ENCODE peak calls at places on chromosomes 16 and 17, in five cellular contexts. N, A, K, Y and X are unnamed samples.

GRCh38 chr17:44077595-44077909 is 7.0 kb downstream of the G6PC3 start:
- DNase-seq in N (no peak), A (no peak), K (no peak), Y (peak; percentile 45), X (no peak)

GRCh38 chr17:74493381-74493833 is 27.0 kb downstream of the CD300A start:
- DNase-seq in N (peak; percentile 60), A (peak; percentile 78), K (peak; percentile 76), Y (no peak), X (peak; percentile 75)

GRCh38 chr17:74671031-74671771 is 41.5 kb downstream of the CD300LF start:
- DNase-seq in N (peak; percentile 28), A (peak; percentile 64), K (peak; percentile 75), Y (peak; percentile 84), X (peak; percentile 60)

GRCh38 chr17:379531-380200 is 27.1 kb upstream of the RPH3AL start:
- DNase-seq in N (no peak), A (no peak), K (no peak), Y (no peak), X (no peak)

GRCh38 chr17:33145941-33146340 is 147.2 kb downstream of the ASIC2 start:
- DNase-seq in N (no peak), A (no peak), K (no peak), Y (no peak), X (no peak)

GRCh38 chr17:45171338-45172231 is 9.9 kb downstream of the HEXIM2 start:
- DNase-seq in N (peak; percentile 97), A (peak; percentile 27), K (no peak), Y (peak; percentile 84), X (no peak)

GRCh38 chr16:46728804-46729203 is 19.3 kb downstream of the MYLK3 start:
- DNase-seq in N (no peak), A (no peak), K (no peak), Y (peak; percentile 43), X (no peak)

GRCh38 chr16:30368122-30368791 is 2.0 kb downstream of the TBC1D10B start:
- DNase-seq in N (no peak), A (no peak), K (no peak), Y (no peak), X (no peak)

GRCh38 chr16:46607529-46607928 is 13.7 kb downstream of the SHCBP1 start:
- DNase-seq in N (no peak), A (no peak), K (no peak), Y (no peak), X (no peak)

GRCh38 chr17:8120520-8121443 is 2.5 kb upstream of the ALOXE3 start:
- DNase-seq in N (peak; percentile 74), A (peak; percentile 66), K (peak; percentile 52), Y (peak; percentile 88), X (peak; percentile 7)

GRCh38 chr16:59905628-59906027 is 1171.5 kb upstream of the GOT2 start:
- DNase-seq in N (no peak), A (no peak), K (no peak), Y (no peak), X (no peak)

GRCh38 chr16:67013238-67013822 is 15.6 kb upstream of the CBFB start:
- DNase-seq in N (peak; percentile 43), A (no peak), K (no peak), Y (no peak), X (no peak)

GRCh38 chr16:19497181-19497580 is 24.7 kb downstream of the GDE1 start:
- DNase-seq in N (no peak), A (no peak), K (no peak), Y (no peak), X (no peak)

GRCh38 chr16:1078579-1079021 is 6.1 kb downstream of the SSTR5 start:
- DNase-seq in N (peak; percentile 92), A (peak; percentile 91), K (no peak), Y (peak; percentile 92), X (no peak)

GRCh38 chr17:55742272-55743102 is 8.4 kb upstream of the PCTP start:
- DNase-seq in N (no peak), A (no peak), K (no peak), Y (no peak), X (no peak)

GRCh38 chr16:89985219-89985618 is 34.0 kb downstream of the DBNDD1 start:
- DNase-seq in N (no peak), A (no peak), K (no peak), Y (no peak), X (no peak)

GRCh38 chr16:88437367-88437964 is 15.6 kb upstream of the ZFPM1 start:
- DNase-seq in N (no peak), A (peak; percentile 72), K (peak; percentile 66), Y (no peak), X (peak; percentile 61)

GRCh38 chr16:70430667-70431536 is 8.0 kb downstream of the ST3GAL2 start:
- DNase-seq in N (no peak), A (no peak), K (peak; percentile 49), Y (no peak), X (peak; percentile 49)

GRCh38 chr17:74992223-74992622 is 4.8 kb downstream of the CDR2L start:
- DNase-seq in N (no peak), A (no peak), K (no peak), Y (no peak), X (no peak)

GRCh38 chr17:16980061-16980460 is 8.1 kb upstream of the TNFRSF13B start:
- DNase-seq in N (no peak), A (no peak), K (no peak), Y (no peak), X (no peak)

GRCh38 chr16:59886021-59886420 is 1151.9 kb upstream of the GOT2 start:
- DNase-seq in N (peak; percentile 8), A (no peak), K (no peak), Y (no peak), X (no peak)

GRCh38 chr17:64355536-64356303 is 34.9 kb downstream of the PECAM1 start:
- DNase-seq in N (no peak), A (no peak), K (no peak), Y (no peak), X (no peak)

GRCh38 chr16:55039042-55039441 is 108.4 kb downstream of the IRX5 start:
- DNase-seq in N (no peak), A (no peak), K (no peak), Y (no peak), X (no peak)

GRCh38 chr17:38867179-38867994 is 2.5 kb upstream of the LASP1 start:
- DNase-seq in N (peak; percentile 72), A (peak; percentile 46), K (peak; percentile 68), Y (no peak), X (peak; percentile 70)
- H3K4me3 ChIP-seq in N (peak overlapping the region; percentile 86), A (peak overlapping the region; percentile 96), K (peak overlapping the region; percentile 99), Y (peak overlapping the region; percentile 94), X (peak overlapping the region; percentile 98)

GRCh38 chr17:29051194-29051593 is 8.3 kb downstream of the PIPOX start:
- DNase-seq in N (peak; percentile 99), A (no peak), K (no peak), Y (no peak), X (no peak)
- H3K9me3 ChIP-seq in N (no peaks in the 10 kb centered on the region), A (no peaks in the 10 kb centered on the region), K (no peaks in the 10 kb centered on the region), Y (no peaks in the 10 kb centered on the region), X (no peaks in the 10 kb centered on the region)

GRCh38 chr17:62968445-62968923 is 2.4 kb downstream of the TANC2 start:
- DNase-seq in N (peak; percentile 66), A (peak; percentile 37), K (peak; percentile 50), Y (no peak), X (peak; percentile 73)
- H3K4me3 ChIP-seq in N (no peak overlapping the region), A (no peak overlapping the region), K (no peak overlapping the region), Y (no peak overlapping the region), X (no peak overlapping the region)

GRCh38 chr16:16158082-16158658 is 65.1 kb downstream of the ABCC6 start:
- DNase-seq in N (no peak), A (no peak), K (no peak), Y (no peak), X (no peak)
- H3K9me3 ChIP-seq in N (peaks cover 3% of the 10 kb centered on the region), A (peaks cover 4% of the 10 kb centered on the region), K (peaks cover 10% of the 10 kb centered on the region), Y (peaks cover 13% of the 10 kb centered on the region), X (peaks cover 7% of the 10 kb centered on the region)

GRCh38 chr17:3526971-3527370 is 30.6 kb downstream of the TRPV3 start:
- DNase-seq in N (no peak), A (no peak), K (no peak), Y (peak; percentile 18), X (no peak)

GRCh38 chr17:3526491-3526890 is 31.1 kb downstream of the TRPV3 start:
- DNase-seq in N (no peak), A (no peak), K (no peak), Y (peak; percentile 20), X (no peak)

GRCh38 chr17:3528604-3529511 is 28.8 kb downstream of the TRPV3 start:
- DNase-seq in N (no peak), A (no peak), K (no peak), Y (peak; percentile 39), X (no peak)

GRCh38 chr17:3527896-3528603 is 29.6 kb downstream of the TRPV3 start:
- DNase-seq in N (no peak), A (no peak), K (no peak), Y (peak; percentile 31), X (no peak)

DNA sequence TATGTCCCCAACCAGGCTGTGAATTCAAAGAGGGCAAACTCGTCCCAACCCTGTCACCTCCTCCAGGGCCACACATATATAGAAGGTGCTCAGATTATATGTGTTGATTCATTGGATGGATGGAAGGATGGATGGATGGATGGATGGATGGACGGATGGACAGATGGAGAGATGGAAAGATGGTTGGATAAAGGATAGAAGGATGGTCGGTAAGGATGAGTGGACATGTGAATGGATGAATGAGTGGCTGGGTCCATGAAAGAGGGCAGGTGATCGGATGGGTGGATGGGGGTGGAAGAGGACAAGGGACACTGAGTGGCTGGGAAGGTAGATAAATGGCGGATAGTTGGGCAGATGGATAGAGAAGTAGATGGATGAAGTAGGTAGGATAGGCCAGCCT is 30.1 kb downstream of the TRPV3 start:
- DNase-seq in N (no peak), A (no peak), K (no peak), Y (no peak), X (no peak)
- H3K4me3 ChIP-seq in N (no peak overlapping the region), A (no peak overlapping the region), K (no peak overlapping the region), Y (no peak overlapping the region), X (no peak overlapping the region)

GRCh38 chr17:41417576-41418015 is 6.8 kb downstream of the KRT37 start:
- DNase-seq in N (no peak), A (no peak), K (no peak), Y (no peak), X (no peak)

GRCh38 chr17:41413982-41414381 is 10.4 kb downstream of the KRT37 start:
- DNase-seq in N (no peak), A (no peak), K (no peak), Y (no peak), X (no peak)

GRCh38 chr17:41416478-41416877 is 7.9 kb downstream of the KRT37 start:
- DNase-seq in N (no peak), A (no peak), K (no peak), Y (no peak), X (no peak)

GRCh38 chr17:41415411-41415810 is 9.0 kb downstream of the KRT37 start:
- DNase-seq in N (no peak), A (no peak), K (no peak), Y (no peak), X (no peak)

GRCh38 chr17:41415833-41416335 is 8.5 kb downstream of the KRT37 start:
- DNase-seq in N (no peak), A (no peak), K (no peak), Y (no peak), X (no peak)
- H3K9me3 ChIP-seq in N (no peaks in the 10 kb centered on the region), A (no peaks in the 10 kb centered on the region), K (no peaks in the 10 kb centered on the region), Y (no peaks in the 10 kb centered on the region), X (no peaks in the 10 kb centered on the region)

DNA sequence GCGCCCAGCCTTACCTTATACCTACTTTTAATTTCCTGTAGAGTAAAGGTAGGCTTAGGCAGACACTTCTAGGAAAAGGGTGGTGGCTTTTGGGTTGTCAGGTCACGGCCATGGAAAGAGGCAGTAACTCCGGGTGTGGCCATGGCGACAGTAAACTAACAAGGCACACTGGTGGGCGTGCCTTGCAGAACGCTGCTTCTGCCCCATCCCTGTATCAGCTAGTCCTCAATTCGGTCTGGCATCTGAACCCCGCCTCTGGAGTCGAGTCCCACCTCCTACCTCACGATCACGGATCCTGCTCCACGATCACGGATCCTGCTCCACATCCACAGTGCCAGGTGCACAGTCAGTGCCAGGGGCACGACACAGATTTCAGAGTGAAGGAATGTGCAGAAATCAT is 5.6 kb downstream of the ADCY9 start:
- DNase-seq in N (no peak), A (peak; percentile 31), K (no peak), Y (peak; percentile 31), X (no peak)
- H3K4me3 ChIP-seq in N (no peak overlapping the region), A (no peak overlapping the region), K (no peak overlapping the region), Y (no peak overlapping the region), X (no peak overlapping the region)